ENCODE peak calls at places on chromosomes 4 and X, in five cellular contexts. One of them, this sample, is unnamed.

GRCh38 chr4:165367040-165367439 is 11.8 kb upstream of the CPE start:
- DNase-seq in adrenal gland: peak; percentile 60
- DNase-seq in activated T-helper 9 cell treated with anti-CD3 and anti-CD28 coated beads, Interleukin-2, amount 50 U/mL, for 16 hours: no peak
- DNase-seq in dorsolateral prefrontal cortex: no peak
- DNase-seq in PC-9: peak; percentile 36
- DNase-seq in this sample: no peak

GRCh38 chr4:10106421-10107039 is 10.1 kb downstream of the WDR1 start:
- DNase-seq in adrenal gland: peak; percentile 96
- DNase-seq in activated T-helper 9 cell treated with anti-CD3 and anti-CD28 coated beads, Interleukin-2, amount 50 U/mL, for 16 hours: peak; percentile 71
- DNase-seq in dorsolateral prefrontal cortex: peak; percentile 90
- DNase-seq in PC-9: peak; percentile 76
- DNase-seq in this sample: peak; percentile 48

GRCh38 chr4:89469930-89470375 is 162.4 kb upstream of the GPRIN3 start:
- DNase-seq in adrenal gland: no peak
- DNase-seq in activated T-helper 9 cell treated with anti-CD3 and anti-CD28 coated beads, Interleukin-2, amount 50 U/mL, for 16 hours: no peak
- DNase-seq in dorsolateral prefrontal cortex: no peak
- DNase-seq in PC-9: no peak
- DNase-seq in this sample: no peak

GRCh38 chr4:54568184-54568583 is 89.6 kb upstream of the KIT start:
- DNase-seq in adrenal gland: peak; percentile 57
- DNase-seq in activated T-helper 9 cell treated with anti-CD3 and anti-CD28 coated beads, Interleukin-2, amount 50 U/mL, for 16 hours: no peak
- DNase-seq in dorsolateral prefrontal cortex: no peak
- DNase-seq in PC-9: no peak
- DNase-seq in this sample: no peak

GRCh38 chrX:63754141-63754859 is 30.7 kb downstream of the ARHGEF9 start:
- DNase-seq in adrenal gland: peak; percentile 52
- DNase-seq in activated T-helper 9 cell treated with anti-CD3 and anti-CD28 coated beads, Interleukin-2, amount 50 U/mL, for 16 hours: peak; percentile 2
- DNase-seq in dorsolateral prefrontal cortex: no peak
- DNase-seq in PC-9: peak; percentile 12
- DNase-seq in this sample: no peak

GRCh38 chr4:3375688-3376087 is 66.1 kb upstream of the HGFAC start:
- DNase-seq in adrenal gland: peak; percentile 84
- DNase-seq in activated T-helper 9 cell treated with anti-CD3 and anti-CD28 coated beads, Interleukin-2, amount 50 U/mL, for 16 hours: no peak
- DNase-seq in dorsolateral prefrontal cortex: no peak
- DNase-seq in PC-9: no peak
- DNase-seq in this sample: no peak

GRCh38 chr4:26860922-26861433 is 337 bp downstream of the STIM2 start:
- DNase-seq in adrenal gland: peak; percentile 62
- DNase-seq in activated T-helper 9 cell treated with anti-CD3 and anti-CD28 coated beads, Interleukin-2, amount 50 U/mL, for 16 hours: peak; percentile 43
- DNase-seq in dorsolateral prefrontal cortex: no peak
- DNase-seq in PC-9: peak; percentile 51
- DNase-seq in this sample: no peak

GRCh38 chr4:166594326-166594946 is 639.9 kb downstream of the SPOCK3 start:
- DNase-seq in adrenal gland: no peak
- DNase-seq in activated T-helper 9 cell treated with anti-CD3 and anti-CD28 coated beads, Interleukin-2, amount 50 U/mL, for 16 hours: no peak
- DNase-seq in dorsolateral prefrontal cortex: no peak
- DNase-seq in PC-9: peak; percentile 43
- DNase-seq in this sample: no peak

GRCh38 chr4:161178310-161178709 is 985.5 kb downstream of the FSTL5 start:
- DNase-seq in adrenal gland: no peak
- DNase-seq in activated T-helper 9 cell treated with anti-CD3 and anti-CD28 coated beads, Interleukin-2, amount 50 U/mL, for 16 hours: no peak
- DNase-seq in dorsolateral prefrontal cortex: no peak
- DNase-seq in PC-9: no peak
- DNase-seq in this sample: no peak

GRCh38 chrX:114584983-114585842 is 1.3 kb downstream of the HTR2C start:
- DNase-seq in adrenal gland: no peak
- DNase-seq in activated T-helper 9 cell treated with anti-CD3 and anti-CD28 coated beads, Interleukin-2, amount 50 U/mL, for 16 hours: no peak
- DNase-seq in dorsolateral prefrontal cortex: no peak
- DNase-seq in PC-9: no peak
- DNase-seq in this sample: no peak

GRCh38 chr4:157012781-157013180 is 41.2 kb upstream of the PDGFC start:
- DNase-seq in adrenal gland: no peak
- DNase-seq in activated T-helper 9 cell treated with anti-CD3 and anti-CD28 coated beads, Interleukin-2, amount 50 U/mL, for 16 hours: no peak
- DNase-seq in dorsolateral prefrontal cortex: no peak
- DNase-seq in PC-9: peak; percentile 20
- DNase-seq in this sample: no peak